ENCODE peak calls at places on chromosome 7, in four cellular contexts. One of them, this sample, is unnamed.
A peak's percentile ranks its signal among the peaks of the same experiment; 100 is the strongest.

GRCh38 chr7:28018446-28018845 is 162.1 kb downstream of the JAZF1 start:
- DNase-seq in HepG2: no peak
- DNase-seq in GM12878: no peak
- DNase-seq in K562: no peak
- DNase-seq in this sample: no peak

GRCh38 chr7:111137296-111138195 is 46.6 kb downstream of the LRRN3 start:
- DNase-seq in GM12878: no peak
- DNase-seq in HepG2: no peak
- DNase-seq in K562: no peak
- DNase-seq in this sample: no peak

GRCh38 chr7:143321734-143322133 is 5.8 kb downstream of the CLCN1 start:
- DNase-seq in HepG2: no peak
- DNase-seq in GM12878: no peak
- DNase-seq in K562: no peak
- DNase-seq in this sample: no peak

GRCh38 chr7:135333196-135333595 is 99.6 kb downstream of the STRA8 start:
- DNase-seq in HepG2: no peak
- DNase-seq in GM12878: no peak
- DNase-seq in K562: no peak
- DNase-seq in this sample: no peak

GRCh38 chr7:33716581-33717477 is 188.5 kb upstream of the BMPER start:
- DNase-seq in K562: peak; percentile 26
- DNase-seq in HepG2: peak; percentile 33
- DNase-seq in GM12878: no peak
- DNase-seq in this sample: peak; percentile 32

GRCh38 chr7:123977081-123977480 is 52.0 kb downstream of the SPAM1 start:
- DNase-seq in GM12878: no peak
- DNase-seq in HepG2: no peak
- DNase-seq in K562: no peak
- DNase-seq in this sample: no peak

GRCh38 chr7:128947854-128948253 is 10.1 kb downstream of the IRF5 start:
- DNase-seq in HepG2: no peak
- DNase-seq in K562: no peak
- DNase-seq in GM12878: no peak
- DNase-seq in this sample: no peak

GRCh38 chr7:120991570-120991969 is 3.1 kb downstream of the CPED1 start:
- DNase-seq in GM12878: no peak
- DNase-seq in K562: no peak
- DNase-seq in HepG2: no peak
- DNase-seq in this sample: no peak

GRCh38 chr7:151727579-151728285 is 149.2 kb downstream of the PRKAG2 start:
- DNase-seq in GM12878: no peak
- DNase-seq in K562: peak; percentile 64
- DNase-seq in HepG2: no peak
- DNase-seq in this sample: peak; percentile 44

GRCh38 chr7:132858251-132858650 is 223.6 kb downstream of the CHCHD3 start:
- DNase-seq in K562: no peak
- DNase-seq in GM12878: no peak
- DNase-seq in HepG2: no peak
- DNase-seq in this sample: no peak
- TF ChIP-seq TARDBP in K562: no peak
- TF ChIP-seq TARDBP in GM12878: no peak
- TF ChIP-seq TARDBP in HepG2: no peak
- TF ChIP-seq TARDBP in this sample: no peak

GRCh38 chr7:92715963-92716362 is 120.4 kb downstream of the CDK6 start:
- DNase-seq in GM12878: no peak
- DNase-seq in K562: no peak
- DNase-seq in HepG2: no peak
- DNase-seq in this sample: no peak

GRCh38 chr7:92717601-92717981 is 118.8 kb downstream of the CDK6 start:
- DNase-seq in GM12878: no peak
- DNase-seq in K562: no peak
- DNase-seq in HepG2: no peak
- DNase-seq in this sample: no peak

GRCh38 chr7:92720604-92721350 is 115.6 kb downstream of the CDK6 start:
- DNase-seq in HepG2: no peak
- DNase-seq in K562: no peak
- DNase-seq in GM12878: no peak
- DNase-seq in this sample: no peak

GRCh38 chr7:92716825-92717580 is 119.4 kb downstream of the CDK6 start:
- DNase-seq in K562: no peak
- DNase-seq in GM12878: no peak
- DNase-seq in HepG2: no peak
- DNase-seq in this sample: no peak

DNA sequence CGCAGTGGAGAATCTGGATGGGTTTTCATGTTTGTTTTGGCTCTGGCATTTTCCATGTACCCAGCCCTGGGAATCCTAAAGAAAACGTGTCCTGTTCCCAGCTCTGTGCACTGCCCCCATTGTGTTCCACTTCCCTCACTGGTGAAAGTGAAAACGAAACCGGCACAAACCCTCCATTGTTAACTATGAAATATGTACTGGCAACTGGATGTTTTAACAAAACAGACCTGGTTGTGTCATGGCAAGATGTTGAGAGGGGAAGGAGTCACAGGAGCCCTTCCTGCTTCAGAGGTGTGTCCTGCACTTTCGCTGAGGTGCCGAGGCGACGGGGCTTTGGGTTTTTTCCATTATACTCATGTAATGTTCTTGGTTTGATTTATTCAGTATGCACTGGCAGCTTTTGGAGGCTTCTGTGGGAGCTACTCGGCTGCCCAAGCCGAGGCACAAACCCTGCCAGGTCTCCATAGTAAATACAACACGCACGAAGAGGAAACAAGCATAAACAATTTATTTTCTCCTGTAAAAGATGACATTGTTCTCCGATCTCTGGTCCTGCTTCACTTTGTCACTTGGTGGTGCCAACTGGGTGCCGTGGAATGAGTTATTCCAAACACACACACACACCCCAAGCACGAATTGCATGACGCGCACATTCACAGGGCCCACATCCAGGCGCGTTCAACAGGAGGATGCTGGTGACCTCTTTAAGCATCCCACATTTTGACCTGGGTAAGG is 118.2 kb downstream of the CDK6 start:
- DNase-seq in HepG2: peak; percentile 20
- DNase-seq in GM12878: no peak
- DNase-seq in K562: no peak
- DNase-seq in this sample: no peak
- TF ChIP-seq TARDBP in HepG2: no peak
- TF ChIP-seq TARDBP in GM12878: no peak
- TF ChIP-seq TARDBP in K562: no peak
- TF ChIP-seq TARDBP in this sample: no peak

DNA sequence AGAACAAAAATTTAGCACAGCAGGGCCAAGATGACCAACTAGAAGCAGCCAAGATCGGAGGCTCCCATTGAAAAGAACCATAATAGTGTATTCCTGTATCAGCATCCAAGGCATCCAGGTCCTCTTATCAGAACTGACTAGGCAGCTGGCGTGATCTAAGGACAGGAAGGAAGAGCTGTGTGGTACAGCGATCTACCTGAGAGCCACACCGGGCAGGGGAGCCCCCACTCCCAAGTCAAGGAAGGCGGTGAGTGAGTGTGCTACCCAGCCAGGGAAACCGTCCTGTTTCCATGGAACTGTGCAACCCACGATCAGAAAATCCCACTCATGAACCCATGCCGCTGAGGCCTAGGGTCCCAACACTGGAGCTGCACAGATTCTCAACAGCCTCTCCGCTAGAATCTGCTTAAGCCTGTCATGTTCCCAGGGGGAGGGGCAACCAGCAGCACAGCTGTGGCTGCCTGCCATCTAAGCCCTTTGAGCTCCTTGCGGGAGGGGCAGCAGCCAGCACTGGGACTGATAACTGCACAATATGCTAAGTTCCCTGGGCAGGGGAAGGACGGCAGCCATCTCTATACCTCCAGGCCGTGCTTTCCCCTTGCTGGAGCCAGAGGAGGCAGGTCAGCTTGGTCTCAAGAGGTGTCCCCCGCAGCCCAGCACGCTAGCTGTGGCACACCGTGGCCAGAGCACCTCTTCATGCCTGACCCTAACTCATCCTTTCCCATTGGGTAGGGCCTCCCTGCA is 213.0 kb upstream of the SMIM30 start:
- DNase-seq in HepG2: peak; percentile 3
- DNase-seq in K562: peak; percentile 68
- DNase-seq in GM12878: no peak
- DNase-seq in this sample: no peak
- TF ChIP-seq TARDBP in HepG2: no peak
- TF ChIP-seq TARDBP in K562: no peak
- TF ChIP-seq TARDBP in GM12878: no peak
- TF ChIP-seq TARDBP in this sample: no peak

GRCh38 chr7:107995184-107996071 is 7.5 kb downstream of the LAMB1 start:
- DNase-seq in HepG2: peak; percentile 82
- DNase-seq in GM12878: no peak
- DNase-seq in K562: peak; percentile 48
- DNase-seq in this sample: peak; percentile 60
- TF ChIP-seq TARDBP in HepG2: peak; percentile 58
- TF ChIP-seq TARDBP in GM12878: no peak
- TF ChIP-seq TARDBP in K562: no peak
- TF ChIP-seq TARDBP in this sample: no peak